ENCODE peak calls at places on chromosomes 4 and X, in ten cellular contexts. U, Y, F, P, L, E, M, J, H and V are unnamed samples.

GRCh38 chr4:62450740-62451139 is 1250.6 kb downstream of the ADGRL3 start:
- DNase-seq in U (no peak), Y (no peak), F (no peak), P (no peak), L (no peak), E (no peak), M (no peak), J (no peak), H (no peak), V (no peak)

GRCh38 chrX:20361081-20361889 is 94.6 kb upstream of the RPS6KA3 start:
- DNase-seq in U (no peak), Y (peak), F (no peak), P (no peak), L (no peak), E (no peak), M (no peak), J (no peak), H (no peak), V (peak)

GRCh38 chr4:107863850-107864371 is 39.2 kb downstream of the SGMS2 start:
- DNase-seq in U (no peak), Y (peak), F (peak), P (no peak), L (no peak), E (no peak), M (no peak), J (peak), H (no peak), V (peak)

GRCh38 chrX:10795721-10796120 is 175.3 kb upstream of the MID1 start:
- DNase-seq in U (no peak), Y (no peak), F (no peak), P (no peak), L (no peak), E (no peak), M (no peak), J (no peak), H (no peak), V (no peak)

GRCh38 chr4:138736362-138736761 is 279.2 kb upstream of the NOCT start:
- DNase-seq in U (no peak), Y (peak), F (no peak), P (no peak), L (no peak), E (no peak), M (no peak), J (no peak), H (no peak), V (no peak)

GRCh38 chr4:111494971-111495370 is 650.3 kb upstream of the FAM241A start:
- DNase-seq in U (no peak), Y (peak), F (no peak), P (no peak), L (no peak), E (no peak), M (no peak), J (no peak), H (no peak), V (no peak)

GRCh38 chr4:1633993-1634392 is 50.1 kb downstream of the FAM53A start:
- DNase-seq in U (no peak), Y (no peak), F (no peak), P (no peak), L (no peak), E (no peak), M (no peak), J (no peak), H (no peak), V (no peak)

GRCh38 chr4:114435118-114435517 is 163.5 kb upstream of the UGT8 start:
- DNase-seq in U (no peak), Y (no peak), F (no peak), P (no peak), L (no peak), E (no peak), M (no peak), J (no peak), H (no peak), V (no peak)

GRCh38 chr4:6929339-6929734 is 19.7 kb downstream of the TBC1D14 start:
- DNase-seq in U (no peak), Y (no peak), F (no peak), P (no peak), L (no peak), E (no peak), M (no peak), J (no peak), H (no peak), V (no peak)

GRCh38 chr4:103012594-103012993 is 6.9 kb downstream of the SLC9B1 start:
- DNase-seq in U (no peak), Y (no peak), F (no peak), P (no peak), L (no peak), E (no peak), M (no peak), J (no peak), H (no peak), V (no peak)

GRCh38 chrX:103249805-103250204 is 5.2 kb downstream of the TCEAL8 start:
- DNase-seq in U (no peak), Y (no peak), F (no peak), P (no peak), L (no peak), E (no peak), M (no peak), J (no peak), H (no peak), V (no peak)

GRCh38 chr4:38759077-38759789 is 23.6 kb downstream of the TLR10 start:
- DNase-seq in U (no peak), Y (peak), F (peak), P (no peak), L (peak), E (no peak), M (no peak), J (no peak), H (no peak), V (peak)

GRCh38 chr4:119659576-119659975 is 31.0 kb upstream of the PDE5A start:
- DNase-seq in U (no peak), Y (peak), F (no peak), P (no peak), L (no peak), E (no peak), M (no peak), J (no peak), H (peak), V (peak)

GRCh38 chrX:10327651-10328050 is 170.9 kb downstream of the CLCN4 start:
- DNase-seq in U (no peak), Y (no peak), F (no peak), P (no peak), L (no peak), E (no peak), M (no peak), J (peak), H (no peak), V (peak)

GRCh38 chrX:19888419-19888879 is 1.0 kb upstream of the SH3KBP1 start:
- DNase-seq in U (no peak), Y (peak), F (no peak), P (no peak), L (peak), E (peak), M (peak), J (peak), H (no peak), V (peak)

GRCh38 chrX:68919707-68920106 is 90.9 kb downstream of the EFNB1 start:
- DNase-seq in U (no peak), Y (no peak), F (no peak), P (no peak), L (no peak), E (no peak), M (no peak), J (no peak), H (no peak), V (no peak)

GRCh38 chrX:34197946-34198345 is 65.8 kb upstream of the FAM47A start:
- DNase-seq in U (no peak), Y (no peak), F (no peak), P (no peak), L (no peak), E (no peak), M (no peak), J (no peak), H (no peak), V (no peak)

GRCh38 chr4:16158504-16158852 is 67.8 kb downstream of the TAPT1 start:
- DNase-seq in U (no peak), Y (no peak), F (no peak), P (no peak), L (no peak), E (no peak), M (no peak), J (no peak), H (no peak), V (no peak)

GRCh38 chrX:118682258-118683014 is 45.0 kb upstream of the IL13RA1 start:
- DNase-seq in U (no peak), Y (no peak), F (no peak), P (no peak), L (no peak), E (no peak), M (no peak), J (no peak), H (no peak), V (no peak)

GRCh38 chr4:128979934-128980333 is 113.4 kb downstream of the SCLT1 start:
- DNase-seq in U (no peak), Y (peak), F (no peak), P (no peak), L (peak), E (no peak), M (no peak), J (no peak), H (peak), V (peak)

GRCh38 chrX:83511208-83511607 is 3.1 kb downstream of the POU3F4 start:
- DNase-seq in U (no peak), Y (no peak), F (no peak), P (no peak), L (peak), E (peak), M (no peak), J (no peak), H (no peak), V (no peak)

GRCh38 chrX:9562851-9563250 is 98.0 kb downstream of the TBL1X start:
- DNase-seq in U (no peak), Y (peak), F (no peak), P (no peak), L (no peak), E (no peak), M (no peak), J (no peak), H (peak), V (peak)

GRCh38 chrX:37371578-37371981 is 22.4 kb downstream of the PRRG1 start:
- DNase-seq in U (peak), Y (peak), F (no peak), P (no peak), L (no peak), E (no peak), M (no peak), J (no peak), H (no peak), V (no peak)

GRCh38 chr4:162841769-162842168 is 324.9 kb downstream of the NAF1 start:
- DNase-seq in U (no peak), Y (no peak), F (no peak), P (no peak), L (no peak), E (no peak), M (no peak), J (no peak), H (no peak), V (no peak)

GRCh38 chrX:110847334-110847733 is 51.7 kb upstream of the CHRDL1 start:
- DNase-seq in U (no peak), Y (peak), F (no peak), P (no peak), L (peak), E (peak), M (no peak), J (peak), H (no peak), V (peak)

GRCh38 chrX:40006025-40007017 is 91.4 kb downstream of the BCOR start:
- DNase-seq in U (peak), Y (peak), F (peak), P (no peak), L (peak), E (no peak), M (no peak), J (no peak), H (no peak), V (no peak)

GRCh38 chr4:159383569-159383934 is 280.7 kb downstream of the RAPGEF2 start:
- DNase-seq in U (no peak), Y (no peak), F (no peak), P (no peak), L (no peak), E (peak), M (no peak), J (no peak), H (no peak), V (no peak)

GRCh38 chr4:10442976-10443375 is 14.2 kb downstream of the ZNF518B start:
- DNase-seq in U (no peak), Y (peak), F (no peak), P (no peak), L (no peak), E (no peak), M (no peak), J (no peak), H (no peak), V (peak)

GRCh38 chr4:3371038-3371437 is 70.7 kb upstream of the HGFAC start:
- DNase-seq in U (peak), Y (no peak), F (no peak), P (no peak), L (peak), E (no peak), M (no peak), J (no peak), H (no peak), V (no peak)

GRCh38 chrX:11886745-11887144 is 128.7 kb downstream of the MSL3 start:
- DNase-seq in U (no peak), Y (peak), F (no peak), P (no peak), L (no peak), E (no peak), M (no peak), J (no peak), H (no peak), V (peak)